ENCODE peak calls at places on chromosomes 12 and 14, in ten cellular contexts. D, Z, B, V, L, E, T, O, X and N are unnamed samples.

GRCh38 chr12:122184522-122184921 is 1.6 kb downstream of the LRRC43 start:
- DNase-seq in D (no peak), Z (no peak), B (no peak), V (no peak), L (no peak), E (no peak), T (no peak), O (no peak), X (no peak), N (no peak)

GRCh38 chr12:10562306-10562933 is 51.0 kb downstream of the MAGOHB start:
- DNase-seq in D (no peak), Z (peak; percentile 18), B (no peak), V (no peak), L (peak; percentile 20), E (peak; percentile 32), T (no peak), O (no peak), X (no peak), N (no peak)

GRCh38 chr14:89304972-89305703 is 111.9 kb downstream of the FOXN3 start:
- DNase-seq in D (no peak), Z (peak; percentile 51), B (no peak), V (peak; percentile 16), L (peak; percentile 42), E (peak; percentile 37), T (peak; percentile 75), O (no peak), X (peak; percentile 28), N (no peak)

GRCh38 chr12:62977419-62977818 is 42.5 kb upstream of the PPM1H start:
- DNase-seq in D (no peak), Z (no peak), B (no peak), V (no peak), L (no peak), E (no peak), T (no peak), O (no peak), X (no peak), N (no peak)

GRCh38 chr12:88306471-88307069 is 164.5 kb downstream of the TMTC3 start:
- DNase-seq in D (no peak), Z (no peak), B (no peak), V (no peak), L (no peak), E (no peak), T (no peak), O (no peak), X (no peak), N (no peak)

GRCh38 chr14:41830679-41831078 is 224.0 kb downstream of the LRFN5 start:
- DNase-seq in D (no peak), Z (no peak), B (no peak), V (peak; percentile 81), L (no peak), E (peak; percentile 22), T (no peak), O (no peak), X (no peak), N (peak; percentile 27)

GRCh38 chr12:50467441-50467840 is 37.3 kb upstream of the DIP2B start:
- DNase-seq in D (no peak), Z (no peak), B (no peak), V (no peak), L (no peak), E (no peak), T (no peak), O (no peak), X (no peak), N (no peak)

GRCh38 chr14:61347771-61348443 is 26.5 kb downstream of the PRKCH start:
- DNase-seq in D (no peak), Z (no peak), B (no peak), V (no peak), L (no peak), E (no peak), T (no peak), O (no peak), X (no peak), N (no peak)

GRCh38 chr14:85122690-85123089 is 407.3 kb upstream of the FLRT2 start:
- DNase-seq in D (no peak), Z (no peak), B (no peak), V (peak; percentile 21), L (no peak), E (no peak), T (no peak), O (no peak), X (no peak), N (no peak)

GRCh38 chr12:50062733-50063452 is 5.5 kb downstream of the ASIC1 start:
- DNase-seq in D (peak; percentile 38), Z (no peak), B (peak; percentile 20), V (no peak), L (no peak), E (no peak), T (no peak), O (no peak), X (no peak), N (no peak)

GRCh38 chr12:51534216-51534615 is 56.8 kb upstream of the SCN8A start:
- DNase-seq in D (no peak), Z (no peak), B (no peak), V (no peak), L (no peak), E (no peak), T (no peak), O (no peak), X (no peak), N (no peak)

GRCh38 chr12:131321988-131322387 is 368.3 kb downstream of the ADGRD1 start:
- DNase-seq in D (no peak), Z (no peak), B (no peak), V (no peak), L (no peak), E (no peak), T (no peak), O (no peak), X (no peak), N (no peak)

GRCh38 chr12:79561401-79562132 is 129.2 kb downstream of the PAWR start:
- DNase-seq in D (no peak), Z (no peak), B (no peak), V (no peak), L (no peak), E (no peak), T (no peak), O (no peak), X (no peak), N (no peak)
- H3K9me3 ChIP-seq in D (no peaks in the 10 kb centered on the region), Z (no peaks in the 10 kb centered on the region), B (no peaks in the 10 kb centered on the region), V (peaks cover 19% of the 10 kb centered on the region), L (no peaks in the 10 kb centered on the region), E (no peaks in the 10 kb centered on the region), T (no peaks in the 10 kb centered on the region), O (no peaks in the 10 kb centered on the region), X (no peaks in the 10 kb centered on the region), N (no peaks in the 10 kb centered on the region)

DNA sequence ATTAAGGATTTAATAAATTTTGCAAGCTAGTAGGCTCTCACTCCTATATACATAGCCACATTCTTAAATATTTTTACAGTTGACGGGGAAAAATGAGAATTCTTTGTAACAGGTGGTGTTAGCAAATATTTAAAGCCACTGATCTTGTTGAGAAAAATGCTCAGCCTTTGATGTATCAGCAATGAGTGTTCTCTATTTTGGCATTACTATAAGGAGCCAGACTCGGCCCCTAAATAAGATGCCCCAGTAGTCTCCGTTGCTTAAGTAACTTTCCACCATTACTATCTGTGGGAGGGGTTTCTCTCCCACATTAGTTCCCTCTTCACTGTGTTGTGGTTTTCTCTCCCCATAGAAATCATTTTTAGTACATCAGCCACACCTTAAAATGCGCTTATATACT is 84.5 kb upstream of the FERMT2 start:
- DNase-seq in D (no peak), Z (no peak), B (no peak), V (no peak), L (no peak), E (no peak), T (no peak), O (no peak), X (no peak), N (no peak)
- H3K27ac ChIP-seq in D (no peak overlapping the region), Z (no peak overlapping the region), B (no peak overlapping the region), V (no peak overlapping the region), L (no peak overlapping the region), E (no peak overlapping the region), T (no peak overlapping the region), O (no peak overlapping the region), X (no peak overlapping the region), N (no peak overlapping the region)

DNA sequence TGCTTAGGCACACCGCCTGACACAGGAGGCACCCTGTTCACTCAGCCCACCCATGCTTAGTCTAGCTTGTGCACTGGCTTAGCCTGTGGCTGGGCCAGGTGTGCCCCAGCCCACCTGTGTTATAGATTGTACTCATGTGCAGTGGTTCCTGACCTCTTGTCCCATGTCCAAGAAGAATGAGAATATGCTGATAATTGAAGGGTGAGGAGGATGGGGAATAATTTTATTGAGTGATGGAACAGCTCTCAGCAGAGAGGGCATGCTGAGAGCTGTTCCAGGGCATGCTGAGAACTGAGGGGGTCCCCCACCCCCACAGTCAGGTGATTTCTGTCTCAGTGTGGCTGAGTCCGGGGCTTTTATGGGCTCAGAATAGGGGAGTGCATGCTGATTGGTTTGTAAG is 395.9 kb downstream of the FUT8 start:
- DNase-seq in D (no peak), Z (no peak), B (no peak), V (no peak), L (no peak), E (no peak), T (no peak), O (no peak), X (no peak), N (no peak)
- H3K9me3 ChIP-seq in D (no peaks in the 10 kb centered on the region), Z (no peaks in the 10 kb centered on the region), B (peaks cover 9% of the 10 kb centered on the region), V (peaks cover 5% of the 10 kb centered on the region), L (no peaks in the 10 kb centered on the region), E (no peaks in the 10 kb centered on the region), T (no peaks in the 10 kb centered on the region), O (no peaks in the 10 kb centered on the region), X (no peaks in the 10 kb centered on the region), N (peaks cover 2% of the 10 kb centered on the region)

GRCh38 chr12:90401185-90401584 is 553.8 kb downstream of the CCER1 start:
- DNase-seq in D (no peak), Z (no peak), B (no peak), V (no peak), L (no peak), E (no peak), T (no peak), O (no peak), X (no peak), N (no peak)

GRCh38 chr12:90399317-90399716 is 555.7 kb downstream of the CCER1 start:
- DNase-seq in D (no peak), Z (no peak), B (no peak), V (no peak), L (no peak), E (no peak), T (no peak), O (no peak), X (no peak), N (no peak)

GRCh38 chr12:90407841-90408240 is 547.1 kb downstream of the CCER1 start:
- DNase-seq in D (no peak), Z (no peak), B (no peak), V (no peak), L (no peak), E (no peak), T (no peak), O (no peak), X (no peak), N (no peak)

GRCh38 chr12:90398437-90398836 is 556.5 kb downstream of the CCER1 start:
- DNase-seq in D (no peak), Z (no peak), B (no peak), V (no peak), L (no peak), E (no peak), T (no peak), O (no peak), X (no peak), N (no peak)

DNA sequence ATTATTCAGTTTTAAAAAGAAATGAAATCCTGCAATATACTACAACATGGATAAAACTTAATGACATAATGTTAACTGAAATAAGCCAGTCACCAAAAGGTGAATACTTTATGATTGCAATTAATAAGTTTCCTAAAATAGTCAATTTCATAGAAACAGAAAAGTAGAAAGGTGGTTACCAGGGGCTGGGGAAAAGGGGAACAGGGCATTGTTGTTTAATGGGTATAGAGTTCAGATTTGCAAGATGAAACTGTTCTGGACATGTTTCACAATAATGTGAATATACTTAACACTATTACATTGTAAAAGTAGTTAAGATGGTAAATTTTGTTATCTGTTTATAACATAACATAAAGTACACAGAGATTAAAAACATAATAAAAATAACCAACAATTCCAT is 550.9 kb downstream of the CCER1 start:
- DNase-seq in D (no peak), Z (no peak), B (no peak), V (no peak), L (no peak), E (no peak), T (no peak), O (no peak), X (no peak), N (no peak)
- H3K27ac ChIP-seq in D (no peak overlapping the region), Z (no peak overlapping the region), B (no peak overlapping the region), V (no peak overlapping the region), L (no peak overlapping the region), E (no peak overlapping the region), T (no peak overlapping the region), O (no peak overlapping the region), X (no peak overlapping the region), N (no peak overlapping the region)